ENCODE peak calls at places on chromosome 9, in seven cellular contexts. M is type B pancreatic cell; B is tibial artery; P is dorsolateral prefrontal cortex; K is IMR-90; Z is neural crest cell; N is CD8-positive, alpha-beta T cell. O is an unnamed sample.

GRCh38 chr9:131707677-131708612 is 31.9 kb downstream of the RAPGEF1 start:
- DNase-seq in N (no peak), K (peak), P (no peak), M (no peak), Z (no peak), B (peak), O (no peak)

GRCh38 chr9:77021928-77022782 is 2.7 kb downstream of the FOXB2 start:
- DNase-seq in Z (peak), B (no peak), M (no peak), K (no peak), P (no peak), N (no peak), O (no peak)

GRCh38 chr9:95947118-95947517 is 71.6 kb downstream of the ERCC6L2 start:
- DNase-seq in M (no peak), N (no peak), P (no peak), K (no peak), B (no peak), Z (no peak), O (no peak)

GRCh38 chr9:18260527-18260926 is 213.4 kb upstream of the ADAMTSL1 start:
- DNase-seq in P (no peak), N (no peak), M (no peak), K (no peak), Z (no peak), B (no peak), O (no peak)

GRCh38 chr9:127545196-127546124 is 66.6 kb upstream of the STXBP1 start:
- DNase-seq in K (peak), P (peak), Z (no peak), N (no peak), B (no peak), M (no peak), O (no peak)

GRCh38 chr9:32728181-32728580 is 55.2 kb upstream of the TMEM215 start:
- DNase-seq in N (no peak), Z (no peak), M (no peak), B (no peak), P (no peak), K (no peak), O (no peak)

GRCh38 chr9:131960805-131961495 is 118.7 kb downstream of the MED27 start:
- DNase-seq in N (no peak), K (no peak), B (no peak), Z (peak), M (no peak), P (peak), O (no peak)

GRCh38 chr9:94675008-94675841 is 35.9 kb upstream of the FBP1 start:
- DNase-seq in K (peak), P (no peak), M (no peak), N (no peak), Z (no peak), B (no peak), O (no peak)

GRCh38 chr9:3181049-3181953 is 337.4 kb upstream of the PUM3 start:
- DNase-seq in N (no peak), P (peak), Z (peak), M (peak), B (no peak), K (no peak), O (peak)

GRCh38 chr9:85081963-85082362 is 412.4 kb downstream of the NTRK2 start:
- DNase-seq in N (no peak), K (no peak), P (no peak), Z (no peak), M (no peak), B (no peak), O (no peak)

GRCh38 chr9:128143409-128144238 is 5.6 kb upstream of the LCN2 start:
- DNase-seq in B (no peak), Z (no peak), P (no peak), N (no peak), M (no peak), K (no peak), O (no peak)

GRCh38 chr9:107336718-107337360 is 53.8 kb downstream of the RAD23B start:
- DNase-seq in Z (no peak), P (no peak), K (peak), M (no peak), B (peak), N (no peak), O (no peak)

GRCh38 chr9:18061332-18061731 is 412.6 kb upstream of the ADAMTSL1 start:
- DNase-seq in B (no peak), M (no peak), K (no peak), N (no peak), Z (no peak), P (no peak), O (no peak)

GRCh38 chr9:27195191-27195590 is 86.2 kb downstream of the TEK start:
- DNase-seq in K (peak), B (no peak), M (no peak), N (no peak), Z (no peak), P (no peak), O (no peak)

GRCh38 chr9:107948086-107948485 is 458.5 kb upstream of the KLF4 start:
- DNase-seq in M (no peak), P (no peak), N (no peak), B (no peak), Z (no peak), K (no peak), O (no peak)

GRCh38 chr9:79189511-79189924 is 382.2 kb upstream of the TLE4 start:
- DNase-seq in B (no peak), Z (no peak), N (no peak), P (no peak), M (no peak), K (peak), O (no peak)

GRCh38 chr9:38207247-38207778 is 138.3 kb upstream of the SHB start:
- DNase-seq in Z (no peak), M (no peak), K (no peak), N (no peak), P (no peak), B (no peak), O (no peak)

DNA sequence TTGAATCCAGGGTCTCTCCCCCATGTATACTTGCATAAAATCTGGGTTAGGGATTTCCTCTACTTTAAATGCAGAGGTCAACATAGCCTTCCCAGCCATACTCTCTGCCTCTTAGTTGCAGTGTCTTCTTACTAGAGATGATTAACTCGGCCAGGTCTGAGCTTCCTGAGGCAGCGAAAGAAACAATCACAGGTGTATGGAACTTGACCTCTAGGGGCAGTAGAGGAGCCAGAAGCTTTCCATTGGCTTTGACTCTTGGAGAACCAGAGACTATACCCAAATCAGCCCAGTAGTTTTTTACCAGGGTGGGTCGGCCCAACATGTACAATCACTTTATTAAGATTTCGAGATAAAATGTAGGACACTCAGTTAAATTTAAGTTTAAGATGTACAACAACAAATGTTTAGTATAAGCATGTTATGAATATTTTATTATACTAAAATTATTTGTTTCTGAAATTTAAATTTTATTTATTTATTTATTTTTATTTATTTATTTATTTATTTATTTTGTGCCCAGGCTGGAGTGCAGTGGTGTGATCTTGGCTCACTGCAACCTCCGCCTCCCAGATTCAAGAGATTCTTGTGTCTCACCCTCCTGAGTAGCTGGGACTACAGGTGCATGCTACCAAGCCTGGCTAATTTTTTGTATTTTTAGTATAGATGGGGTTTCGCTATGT is 48.0 kb upstream of the DMRT3 start:
- DNase-seq in M (no peak), B (no peak), P (no peak), N (no peak), Z (no peak), K (no peak), O (peak)
- TF ChIP-seq CTCF in M (peak), B (no peak), P (no peak), N (peak), Z (peak), K (no peak), O (peak)

GRCh38 chr9:129720181-129720864 is 32.5 kb downstream of the PTGES start:
- DNase-seq in Z (peak), K (no peak), P (no peak), N (no peak), M (no peak), B (no peak), O (peak)
- TF ChIP-seq CTCF in Z (peak), K (peak), P (no peak), N (no peak), M (peak), B (no peak), O (peak)

DNA sequence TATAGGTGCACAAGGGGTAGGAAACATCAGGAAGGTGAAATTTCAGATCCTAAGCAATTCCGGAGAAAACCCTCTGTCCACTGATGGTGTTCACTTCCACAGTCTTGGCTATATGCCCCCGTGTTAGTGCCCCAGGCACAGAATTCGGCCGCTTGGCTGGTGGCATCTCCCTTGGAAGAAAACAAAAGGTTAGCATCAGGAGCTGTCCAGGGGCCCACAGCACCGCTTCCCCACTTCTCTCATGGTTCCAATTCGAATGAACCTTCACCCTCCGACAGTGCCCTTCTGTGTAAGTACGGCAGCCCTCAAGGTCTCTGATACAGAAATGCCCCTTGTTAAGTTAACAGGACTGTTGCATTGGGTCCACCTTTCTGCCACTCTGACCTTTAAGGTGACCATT is 409.0 kb downstream of the GADD45G start:
- DNase-seq in Z (no peak), P (no peak), M (no peak), K (no peak), B (no peak), N (no peak), O (no peak)
- TF ChIP-seq CTCF in Z (no peak), P (no peak), M (no peak), K (no peak), B (no peak), N (no peak), O (no peak)

GRCh38 chr9:117250610-117251215 is 164.1 kb downstream of the ASTN2 start:
- DNase-seq in M (no peak), N (no peak), K (no peak), Z (no peak), P (no peak), B (no peak), O (no peak)

GRCh38 chr9:117249799-117250198 is 165.1 kb downstream of the ASTN2 start:
- DNase-seq in K (no peak), Z (no peak), B (no peak), N (no peak), P (no peak), M (no peak), O (no peak)

GRCh38 chr9:117245225-117245624 is 169.6 kb downstream of the ASTN2 start:
- DNase-seq in M (no peak), N (no peak), K (no peak), Z (no peak), P (no peak), B (no peak), O (no peak)

GRCh38 chr9:117253256-117253655 is 161.6 kb downstream of the ASTN2 start:
- DNase-seq in B (no peak), K (no peak), Z (no peak), P (no peak), N (no peak), M (no peak), O (no peak)

GRCh38 chr9:117247271-117247670 is 167.6 kb downstream of the ASTN2 start:
- DNase-seq in M (no peak), K (no peak), N (no peak), Z (no peak), P (no peak), B (no peak), O (peak)
- TF ChIP-seq CTCF in M (peak), K (no peak), N (no peak), Z (peak), P (peak), B (peak), O (peak)

DNA sequence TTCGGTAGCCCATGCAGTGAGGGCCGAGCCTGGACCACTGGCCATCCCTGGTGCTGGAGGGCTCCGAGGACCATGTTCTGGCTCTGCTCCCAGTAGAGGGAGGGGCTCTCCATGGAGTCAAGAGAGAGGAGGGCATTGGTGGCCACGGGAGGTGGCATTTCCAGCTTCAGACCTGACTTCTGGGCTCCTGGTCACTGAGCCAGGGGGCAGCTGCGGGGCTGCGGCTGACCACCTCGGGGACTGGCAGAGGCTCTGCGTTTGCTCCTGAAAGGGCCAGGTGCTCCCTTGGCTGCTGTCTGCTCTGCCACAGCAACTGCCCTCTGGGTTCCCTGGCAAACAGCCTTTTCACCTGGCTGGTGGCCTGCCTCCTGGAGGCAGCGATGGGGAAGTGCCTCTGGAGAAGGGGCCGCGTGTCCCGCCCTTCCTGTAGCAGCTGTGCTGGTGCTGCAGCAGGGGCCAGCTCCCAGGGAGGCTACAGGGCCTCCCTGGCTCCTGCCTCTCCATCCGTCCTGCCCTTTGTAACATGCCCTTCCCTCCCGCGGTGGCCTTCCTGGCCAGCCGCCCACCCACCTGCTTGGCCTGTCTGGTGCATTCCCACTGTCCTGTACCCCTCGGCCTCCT is 144.6 kb downstream of the CACNA1B start:
- DNase-seq in M (no peak), B (no peak), Z (no peak), N (no peak), P (no peak), K (no peak), O (peak)
- TF ChIP-seq CTCF in M (peak), B (no peak), Z (peak), N (no peak), P (no peak), K (no peak), O (peak)

GRCh38 chr9:101635020-101635419 is 40.3 kb upstream of the PPP3R2 start:
- DNase-seq in K (no peak), N (no peak), B (no peak), Z (no peak), P (no peak), M (no peak), O (no peak)

GRCh38 chr9:101636247-101636646 is 41.5 kb upstream of the PPP3R2 start:
- DNase-seq in K (no peak), B (no peak), P (no peak), M (no peak), N (no peak), Z (no peak), O (no peak)

GRCh38 chr9:101639301-101639700 is 44.5 kb upstream of the PPP3R2 start:
- DNase-seq in K (no peak), Z (no peak), N (no peak), P (no peak), M (no peak), B (no peak), O (no peak)

GRCh38 chr9:101631892-101632291 is 37.1 kb upstream of the PPP3R2 start:
- DNase-seq in Z (no peak), B (no peak), K (no peak), P (no peak), M (no peak), N (no peak), O (no peak)

DNA sequence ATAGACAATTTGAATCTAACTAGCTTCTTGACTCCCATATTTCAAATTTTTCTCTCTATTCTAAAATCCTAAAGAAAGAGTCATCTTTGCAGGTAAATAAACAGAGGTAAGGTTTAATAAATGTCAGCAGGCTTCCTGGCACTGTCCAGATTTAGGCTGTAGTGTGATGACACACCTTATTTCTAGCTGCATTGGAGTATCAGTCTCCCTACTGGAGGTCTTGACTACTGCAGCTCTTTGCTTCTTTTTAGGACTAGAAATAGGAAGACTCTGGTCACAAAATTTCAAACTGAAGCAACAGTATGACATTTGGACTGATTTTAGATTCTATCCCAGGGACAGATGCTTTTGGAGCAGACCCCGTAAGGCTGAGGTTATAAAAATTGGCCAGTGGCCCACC is 40.7 kb upstream of the PPP3R2 start:
- DNase-seq in M (no peak), P (no peak), B (no peak), N (no peak), Z (no peak), K (no peak), O (no peak)
- TF ChIP-seq CTCF in M (no peak), P (no peak), B (no peak), N (no peak), Z (no peak), K (no peak), O (peak)

O was measured in endothelial cell.